ENCODE peak calls at places on chromosomes 13 and 19, in six cellular contexts. R, V, B, G, S and T are unnamed samples. For H3K36me3, the result is how much of the 10 kb centered on the place peaks cover.

GRCh38 chr19:46852830-46853229 is 2.2 kb upstream of the AP2S1 start:
- DNase-seq in R (no peak), S (no peak), V (no peak), G (no peak), B (no peak), T (no peak)

GRCh38 chr19:33487901-33488817 is 33.4 kb downstream of the PEPD start:
- DNase-seq in S (no peak), R (no peak), G (no peak), B (no peak), V (no peak), T (no peak)

GRCh38 chr19:2461751-2462634 is 5.2 kb upstream of the LMNB2 start:
- DNase-seq in V (peak), S (peak), G (no peak), B (no peak), R (peak), T (peak)

GRCh38 chr19:29871143-29871542 is 59.4 kb downstream of the CCNE1 start:
- DNase-seq in R (no peak), S (no peak), B (no peak), G (no peak), V (no peak), T (peak)

GRCh38 chr19:41328157-41328817 is 18.3 kb downstream of the CCDC97 start:
- DNase-seq in G (no peak), V (no peak), B (no peak), S (peak), R (no peak), T (no peak)

GRCh38 chr19:55549500-55550320 is 4.4 kb upstream of the SBK3 start:
- DNase-seq in B (no peak), S (peak), V (no peak), R (no peak), G (no peak), T (no peak)

GRCh38 chr19:737591-738093 is 13.3 kb upstream of the MISP start:
- DNase-seq in V (no peak), R (peak), G (peak), B (peak), S (peak), T (peak)

GRCh38 chr13:49421391-49421790 is 22.5 kb downstream of the CAB39L start:
- DNase-seq in B (no peak), R (no peak), V (no peak), G (no peak), S (no peak), T (no peak)

GRCh38 chr13:79557666-79558065 is 76.7 kb downstream of the NDFIP2 start:
- DNase-seq in G (no peak), B (no peak), S (no peak), R (no peak), V (no peak), T (no peak)

GRCh38 chr13:61500176-61500575 is 84.5 kb upstream of the PCDH20 start:
- DNase-seq in G (no peak), B (no peak), V (no peak), S (no peak), R (no peak), T (no peak)

GRCh38 chr19:41325947-41326706 is 16.2 kb downstream of the CCDC97 start:
- DNase-seq in B (no peak), S (peak), G (no peak), V (peak), R (no peak), T (no peak)

GRCh38 chr13:114319441-114319871 is 5.2 kb downstream of the CHAMP1 start:
- DNase-seq in V (no peak), S (peak), R (no peak), B (no peak), G (no peak), T (no peak)

GRCh38 chr19:57682226-57682766 is 519 bp downstream of the ZNF551 start:
- DNase-seq in S (no peak), V (no peak), R (no peak), G (no peak), B (no peak), T (no peak)

GRCh38 chr19:55526216-55527196 is 10.4 kb downstream of the SBK2 start:
- DNase-seq in S (peak), R (peak), V (peak), B (no peak), G (no peak), T (peak)

GRCh38 chr13:40236566-40237168 is 429.8 kb downstream of the FOXO1 start:
- DNase-seq in S (no peak), B (peak), G (no peak), R (peak), V (peak), T (no peak)

GRCh38 chr19:55056827-55057226 is 6.1 kb downstream of the RDH13 start:
- DNase-seq in V (no peak), B (no peak), S (no peak), G (no peak), R (no peak), T (no peak)

GRCh38 chr13:96734499-96734898 is 259.8 kb downstream of the OXGR1 start:
- DNase-seq in G (no peak), B (no peak), S (no peak), V (no peak), R (no peak), T (no peak)

GRCh38 chr19:52343548-52343947 is 7.5 kb downstream of the ZNF610 start:
- DNase-seq in S (peak), R (peak), V (peak), B (peak), G (peak), T (peak)

GRCh38 chr19:16889429-16889882 is 657 bp downstream of the F2RL3 start:
- DNase-seq in S (no peak), G (no peak), V (peak), B (no peak), R (no peak), T (no peak)

GRCh38 chr19:1087813-1088418 is 7.3 kb downstream of the POLR2E start:
- DNase-seq in B (no peak), R (no peak), S (no peak), V (no peak), G (no peak), T (peak)

GRCh38 chr19:56692496-56692895 is 20.9 kb upstream of the ZNF835 start:
- DNase-seq in R (no peak), V (no peak), B (peak), G (no peak), S (no peak), T (no peak)

GRCh38 chr13:109700176-109700575 is 86.2 kb downstream of the IRS2 start:
- DNase-seq in S (peak), G (no peak), R (no peak), B (peak), V (peak), T (no peak)

GRCh38 chr19:2166741-2167738 is 3.3 kb downstream of the DOT1L start:
- DNase-seq in B (peak), V (peak), S (peak), G (no peak), R (peak), T (peak)

GRCh38 chr19:9936151-9937000 is at the start of gene OLFM2:
- DNase-seq in V (no peak), B (peak), R (peak), S (no peak), G (no peak), T (peak)

GRCh38 chr19:44587863-44588752 is 25.3 kb upstream of the IGSF23 start:
- DNase-seq in G (no peak), S (peak), V (no peak), B (no peak), R (no peak), T (no peak)

GRCh38 chr19:369876-370275 is 25.3 kb upstream of the MIER2 start:
- DNase-seq in B (peak), G (no peak), V (no peak), R (no peak), S (no peak), T (no peak)

GRCh38 chr13:36046672-36047071 is 84.5 kb downstream of the DCLK1 start:
- DNase-seq in S (no peak), V (no peak), G (no peak), R (no peak), B (no peak), T (no peak)

GRCh38 chr19:47891923-47892666 is 6.0 kb upstream of the SULT2A1 start:
- DNase-seq in B (no peak), S (peak), G (no peak), V (no peak), R (no peak), T (no peak)

GRCh38 chr13:26571518-26571917 is 14.0 kb downstream of the WASF3 start:
- DNase-seq in G (no peak), R (no peak), V (no peak), S (no peak), B (no peak), T (no peak)

DNA sequence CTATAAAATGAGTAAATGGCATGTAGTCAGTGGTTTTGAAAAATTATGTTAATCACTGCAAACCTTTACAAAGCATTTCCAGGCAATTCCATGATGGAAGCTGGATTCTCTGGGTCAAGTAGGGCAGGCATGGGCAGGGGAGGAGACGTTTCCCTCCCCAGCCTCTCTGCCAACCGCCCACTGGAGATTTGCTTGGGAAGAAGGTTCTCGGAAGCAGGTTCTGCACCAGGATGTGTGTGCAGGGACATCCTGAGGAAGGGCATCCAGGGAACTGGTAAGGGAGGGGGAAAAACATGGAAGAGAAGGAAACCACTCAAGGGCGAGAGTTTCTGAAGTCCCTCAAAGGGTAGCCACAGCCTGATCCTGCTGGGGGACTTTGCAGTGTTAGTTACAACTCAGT is 469.1 kb downstream of the TSHZ3 start:
- DNase-seq in S (no peak), R (no peak), G (no peak), V (no peak), B (no peak), T (no peak)
- H3K36me3 ChIP-seq in S (under half), R (under half), G (under half), V (under half), B (under half), T (under half)

GRCh38 chr19:49663224-49663623 is 2.4 kb downstream of the IRF3 start:
- DNase-seq in V (no peak), G (no peak), R (no peak), B (no peak), S (no peak), T (no peak)

GRCh38 chr19:49662011-49662410 is 3.6 kb downstream of the IRF3 start:
- DNase-seq in R (no peak), V (no peak), B (no peak), S (no peak), G (no peak), T (peak)

GRCh38 chr19:49658139-49658517 is 7.5 kb downstream of the IRF3 start:
- DNase-seq in G (no peak), V (no peak), B (no peak), R (no peak), S (no peak), T (no peak)

GRCh38 chr19:49658566-49659442 is 6.9 kb downstream of the IRF3 start:
- DNase-seq in B (no peak), R (no peak), V (no peak), G (no peak), S (no peak), T (no peak)

GRCh38 chr19:49660338-49660961 is 5.2 kb downstream of the IRF3 start:
- DNase-seq in B (no peak), G (no peak), R (no peak), V (no peak), S (no peak), T (peak)
- H3K36me3 ChIP-seq in B (under half), G (half or more), R (under half), V (under half), S (under half), T (under half)

DNA sequence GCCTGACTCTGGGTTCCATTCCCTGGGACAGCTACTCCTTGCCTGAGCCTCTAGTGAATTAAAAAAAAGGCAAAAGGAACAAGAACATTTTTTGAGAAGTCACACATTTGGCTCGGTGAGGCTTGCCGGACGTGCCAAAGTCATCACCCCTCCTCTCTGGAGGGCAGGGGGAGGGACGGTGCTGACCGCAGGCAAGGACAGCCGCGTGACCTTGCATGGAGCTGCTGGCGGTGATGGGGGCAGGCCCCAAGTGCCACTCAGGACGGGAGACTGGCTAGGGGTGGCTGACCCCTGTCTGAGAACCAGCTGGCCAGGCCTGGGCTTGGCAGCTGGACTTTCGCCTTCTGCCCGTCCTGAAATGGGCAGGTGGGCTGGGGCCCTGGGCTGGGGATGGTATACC is 26.4 kb downstream of the MAP2K2 start:
- DNase-seq in R (peak), V (peak), S (no peak), G (no peak), B (no peak), T (no peak)
- H3K36me3 ChIP-seq in R (under half), V (under half), S (under half), G (under half), B (under half), T (under half)

DNA sequence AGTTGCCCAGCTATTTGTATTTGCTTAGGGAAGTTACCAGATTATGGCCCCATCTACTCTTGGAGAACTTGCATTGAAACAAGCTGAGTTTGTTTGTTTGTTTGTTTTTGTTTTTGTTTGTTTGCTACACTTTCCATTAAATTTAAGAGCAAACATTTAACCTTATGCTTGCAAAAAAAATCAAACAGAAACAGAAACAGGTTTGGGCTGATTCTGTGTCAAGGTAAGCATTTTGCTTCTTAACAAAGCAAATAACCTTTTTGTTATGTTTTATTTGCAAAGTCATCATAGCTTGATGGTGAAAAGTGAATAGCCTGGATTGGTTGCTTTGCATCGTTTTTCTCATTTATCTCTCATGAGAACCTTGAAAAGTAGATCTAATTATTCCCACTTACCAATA is 531.8 kb downstream of the EFNB2 start:
- DNase-seq in B (no peak), G (no peak), V (no peak), R (no peak), S (no peak), T (no peak)
- H3K36me3 ChIP-seq in B (under half), G (under half), V (under half), R (under half), S (under half), T (under half)